ENCODE peak calls at places on chromosomes 11 and 22, in six cellular contexts. X is effector memory CD4-positive, alpha-beta T cell; Q is adrenal gland; P is spleen; G is T-helper 1 cell; L is C1 segment of cervical spinal cord. C is an unnamed sample.

GRCh38 chr11:115930886-115931537 is 426.8 kb upstream of the CADM1 start:
- DNase-seq in X (no peak), Q (no peak), P (no peak), G (no peak), L (no peak), C (no peak)

GRCh38 chr11:18203723-18204122 is 31.1 kb downstream of the MRGPRX4 start:
- DNase-seq in X (no peak), Q (no peak), P (no peak), G (no peak), L (no peak), C (no peak)

GRCh38 chr11:19524171-19524671 is 188.4 kb upstream of the NAV2 start:
- DNase-seq in X (no peak), Q (peak), P (no peak), G (no peak), L (peak), C (no peak)

GRCh38 chr22:17949926-17950473 is 74.4 kb downstream of the MICAL3 start:
- DNase-seq in X (no peak), Q (no peak), P (no peak), G (no peak), L (no peak), C (no peak)

GRCh38 chr11:19951558-19952083 is 208.7 kb downstream of the DBX1 start:
- DNase-seq in X (no peak), Q (no peak), P (no peak), G (no peak), L (no peak), C (no peak)

GRCh38 chr22:45224988-45225731 is 15.5 kb downstream of the KIAA0930 start:
- DNase-seq in X (no peak), Q (no peak), P (peak), G (no peak), L (peak), C (peak)

GRCh38 chr11:74535371-74536118 is 42.0 kb upstream of the LIPT2 start:
- DNase-seq in X (no peak), Q (no peak), P (no peak), G (no peak), L (no peak), C (no peak)

GRCh38 chr22:17098379-17098819 is 13.6 kb downstream of the IL17RA start:
- DNase-seq in X (no peak), Q (no peak), P (peak), G (no peak), L (no peak), C (no peak)

GRCh38 chr22:39207141-39208012 is 37.4 kb downstream of the PDGFB start:
- DNase-seq in X (no peak), Q (no peak), P (peak), G (no peak), L (no peak), C (no peak)

GRCh38 chr11:2673871-2674471 is 25.8 kb downstream of the KCNQ1OT1 start:
- DNase-seq in X (no peak), Q (peak), P (peak), G (no peak), L (no peak), C (no peak)

GRCh38 chr22:37023743-37024338 is 4.3 kb downstream of the MPST start:
- DNase-seq in X (no peak), Q (no peak), P (no peak), G (no peak), L (no peak), C (no peak)

GRCh38 chr22:17120711-17121234 is 387 bp downstream of the TMEM121B start:
- DNase-seq in X (no peak), Q (no peak), P (no peak), G (no peak), L (no peak), C (no peak)

GRCh38 chr11:35253237-35253636 is 114.3 kb downstream of the CD44 start:
- DNase-seq in X (no peak), Q (no peak), P (no peak), G (no peak), L (no peak), C (no peak)

GRCh38 chr22:37214431-37215025 is 2.3 kb upstream of the SSTR3 start:
- DNase-seq in X (no peak), Q (no peak), P (peak), G (no peak), L (no peak), C (no peak)

GRCh38 chr11:1397862-1398505 is 8.2 kb downstream of the BRSK2 start:
- DNase-seq in X (no peak), Q (no peak), P (no peak), G (no peak), L (no peak), C (no peak)

GRCh38 chr11:7691759-7692334 is 14.4 kb downstream of the OVCH2 start:
- DNase-seq in X (no peak), Q (no peak), P (no peak), G (no peak), L (no peak), C (no peak)

GRCh38 chr22:28995551-28995950 is 66.1 kb downstream of the C22orf31 start:
- DNase-seq in X (no peak), Q (no peak), P (no peak), G (no peak), L (no peak), C (no peak)

GRCh38 chr11:43788394-43788793 is 92.2 kb upstream of the ALKBH3 start:
- DNase-seq in X (no peak), Q (no peak), P (no peak), G (no peak), L (no peak), C (no peak)

GRCh38 chr22:24995649-24996180 is 43.2 kb downstream of the KIAA1671 start:
- DNase-seq in X (no peak), Q (no peak), P (no peak), G (no peak), L (no peak), C (no peak)

GRCh38 chr11:114169321-114169749 is 109.8 kb downstream of the ZBTB16 start:
- DNase-seq in X (no peak), Q (no peak), P (no peak), G (no peak), L (no peak), C (no peak)

GRCh38 chr11:35545604-35546003 is 20.2 kb upstream of the PAMR1 start:
- DNase-seq in X (no peak), Q (no peak), P (no peak), G (no peak), L (no peak), C (no peak)

GRCh38 chr22:19525666-19526065 is 1.5 kb upstream of the CLDN5 start:
- DNase-seq in X (no peak), Q (no peak), P (peak), G (no peak), L (no peak), C (no peak)

GRCh38 chr11:19819148-19819547 is 106.5 kb downstream of the NAV2 start:
- DNase-seq in X (no peak), Q (no peak), P (no peak), G (no peak), L (no peak), C (no peak)

GRCh38 chr11:94100253-94100652 is 28.4 kb upstream of the PANX1 start:
- DNase-seq in X (no peak), Q (no peak), P (no peak), G (no peak), L (no peak), C (no peak)

GRCh38 chr11:13446444-13446843 is 16.6 kb downstream of the BTBD10 start:
- DNase-seq in X (no peak), Q (no peak), P (no peak), G (no peak), L (no peak), C (no peak)

GRCh38 chr11:92638678-92639077 is 330.8 kb upstream of the MTNR1B start:
- DNase-seq in X (no peak), Q (no peak), P (no peak), G (no peak), L (no peak), C (no peak)

GRCh38 chr11:69270929-69271328 is 23.0 kb upstream of the MYEOV start:
- DNase-seq in X (no peak), Q (no peak), P (no peak), G (no peak), L (no peak), C (no peak)